ENCODE peak calls at places on chromosomes 3 and 15, in nine cellular contexts. M, A, F, L, B, Y, Z, O and Q are unnamed samples.

GRCh38 chr3:197750863-197751737 is 1.4 kb downstream of the FYTTD1 start:
- DNase-seq in M (peak; percentile 32), A (peak; percentile 57), F (peak; percentile 40), L (no peak), B (peak; percentile 50), Y (no peak), Z (peak; percentile 68), O (peak; percentile 31), Q (no peak)

GRCh38 chr15:72153269-72153668 is 35.1 kb downstream of the SENP8 start:
- DNase-seq in M (no peak), A (no peak), F (no peak), L (no peak), B (no peak), Y (peak; percentile 24), Z (no peak), O (no peak), Q (no peak)

GRCh38 chr3:165797551-165797950 is 39.7 kb downstream of the BCHE start:
- DNase-seq in M (no peak), A (no peak), F (no peak), L (no peak), B (no peak), Y (no peak), Z (no peak), O (no peak), Q (no peak)

GRCh38 chr15:101444015-101444414 is 45.5 kb downstream of the PCSK6 start:
- DNase-seq in M (no peak), A (no peak), F (peak; percentile 23), L (no peak), B (no peak), Y (no peak), Z (no peak), O (no peak), Q (no peak)

GRCh38 chr3:53269888-53270880 is 14.4 kb upstream of the TKT start:
- DNase-seq in M (peak; percentile 69), A (peak; percentile 82), F (peak; percentile 91), L (peak; percentile 97), B (peak; percentile 86), Y (peak; percentile 74), Z (peak; percentile 99), O (peak; percentile 100), Q (peak; percentile 96)

GRCh38 chr15:100105101-100105500 is 236.7 kb downstream of the ADAMTS17 start:
- DNase-seq in M (no peak), A (no peak), F (no peak), L (no peak), B (no peak), Y (no peak), Z (no peak), O (no peak), Q (no peak)

GRCh38 chr3:190533511-190534282 is 19.8 kb downstream of the IL1RAP start:
- DNase-seq in M (peak; percentile 33), A (peak; percentile 25), F (no peak), L (no peak), B (peak; percentile 45), Y (no peak), Z (no peak), O (peak; percentile 82), Q (peak; percentile 63)

GRCh38 chr3:135513106-135514063 is 452.1 kb upstream of the PPP2R3A start:
- DNase-seq in M (no peak), A (no peak), F (no peak), L (no peak), B (peak; percentile 73), Y (no peak), Z (peak; percentile 50), O (peak; percentile 67), Q (no peak)

GRCh38 chr3:191123231-191123630 is 75.8 kb upstream of the OSTN start:
- DNase-seq in M (no peak), A (no peak), F (no peak), L (no peak), B (no peak), Y (no peak), Z (no peak), O (no peak), Q (no peak)

GRCh38 chr3:52533623-52534280 is at the start of gene NT5DC2:
- DNase-seq in M (peak; percentile 48), A (peak; percentile 80), F (peak; percentile 80), L (peak; percentile 46), B (peak; percentile 73), Y (peak; percentile 85), Z (peak; percentile 87), O (peak; percentile 69), Q (peak; percentile 75)

GRCh38 chr3:100709840-100710235 is 544 bp downstream of the TFG start:
- DNase-seq in M (no peak), A (peak; percentile 39), F (no peak), L (no peak), B (peak; percentile 36), Y (peak; percentile 66), Z (peak; percentile 54), O (peak; percentile 21), Q (peak; percentile 10)

GRCh38 chr3:163056874-163057497 is 1560.4 kb downstream of the OTOL1 start:
- DNase-seq in M (peak; percentile 16), A (peak; percentile 14), F (peak; percentile 35), L (peak; percentile 41), B (peak; percentile 56), Y (peak; percentile 80), Z (peak; percentile 51), O (peak; percentile 56), Q (no peak)

GRCh38 chr15:32730677-32731654 is 13.2 kb downstream of the GREM1 start:
- DNase-seq in M (no peak), A (peak; percentile 89), F (peak; percentile 94), L (peak; percentile 47), B (peak; percentile 30), Y (peak; percentile 85), Z (no peak), O (no peak), Q (no peak)

GRCh38 chr3:146195030-146195429 is 34.0 kb upstream of the PLOD2 start:
- DNase-seq in M (no peak), A (no peak), F (no peak), L (no peak), B (no peak), Y (no peak), Z (no peak), O (no peak), Q (no peak)
- TF ChIP-seq POLR2A in M (no peak), A (no peak), F (no peak), L (no peak), B (no peak), Y (no peak), Z (no peak), O (no peak), Q (no peak)

GRCh38 chr15:34969340-34970097 is at the start of gene AQR:
- DNase-seq in M (peak; percentile 84), A (peak; percentile 96), F (peak; percentile 96), L (peak; percentile 96), B (peak; percentile 96), Y (peak; percentile 95), Z (peak; percentile 97), O (peak; percentile 99), Q (peak; percentile 91)
- TF ChIP-seq POLR2A in M (peak; percentile 50), A (peak; percentile 84), F (no peak), L (peak; percentile 93), B (peak; percentile 85), Y (peak; percentile 86), Z (peak; percentile 94), O (peak; percentile 87), Q (peak; percentile 76)

GRCh38 chr15:90934949-90935751 is at the start of gene UNC45A:
- DNase-seq in M (peak; percentile 85), A (peak; percentile 97), F (peak; percentile 97), L (peak; percentile 78), B (peak; percentile 93), Y (peak; percentile 98), Z (peak; percentile 90), O (peak; percentile 88), Q (peak; percentile 72)
- TF ChIP-seq POLR2A in M (peak; percentile 79), A (peak; percentile 94), F (no peak), L (peak; percentile 54), B (peak; percentile 29), Y (no peak), Z (peak; percentile 70), O (peak; percentile 66), Q (peak; percentile 68)

DNA sequence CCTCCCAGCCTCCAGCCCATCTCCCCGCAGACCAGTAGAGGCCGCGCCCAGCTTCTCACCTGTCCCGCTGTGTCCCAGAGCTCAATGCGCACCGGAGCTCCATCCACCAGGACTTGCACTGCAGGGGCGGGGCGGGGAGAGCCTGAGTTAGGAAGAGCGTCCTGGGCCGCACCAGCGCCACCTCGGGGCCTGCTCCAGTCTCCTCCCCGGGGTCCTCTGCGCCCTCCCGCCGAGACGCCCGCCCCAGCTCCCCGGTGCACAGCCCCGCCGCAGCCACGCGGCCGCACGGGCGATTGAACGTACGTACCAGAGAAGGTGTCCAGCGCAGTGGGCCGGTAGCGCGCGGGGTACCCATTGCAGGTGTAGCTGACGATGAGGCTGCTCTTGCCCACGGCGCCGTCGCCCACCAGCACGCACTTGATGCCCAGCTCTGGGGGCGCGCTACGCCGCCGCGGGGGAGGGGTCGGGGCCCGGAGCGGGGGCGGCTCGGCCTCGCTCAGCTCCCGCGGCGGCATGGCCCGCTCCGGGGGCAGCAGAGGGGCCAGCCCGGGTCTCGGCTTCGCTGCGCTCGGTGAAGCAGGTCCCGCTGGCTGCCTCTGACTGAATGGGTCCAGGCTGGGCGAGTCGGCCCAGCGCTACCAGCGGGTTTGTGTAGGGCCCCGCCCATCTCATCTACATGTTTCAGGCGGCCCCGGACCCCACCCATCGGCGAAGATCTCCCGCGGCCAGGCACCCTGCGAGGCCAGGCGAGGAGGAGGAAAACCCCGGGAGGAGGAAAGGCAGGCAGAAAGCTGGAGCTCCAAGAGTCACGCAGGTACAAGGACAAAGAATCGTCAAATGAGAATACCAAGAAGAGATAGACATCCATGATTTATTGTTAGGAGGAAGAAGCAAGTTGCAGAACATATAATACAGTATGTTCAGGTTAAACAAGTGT is at the start of gene RHOV:
- DNase-seq in M (no peak), A (peak; percentile 85), F (peak; percentile 82), L (peak; percentile 62), B (peak; percentile 45), Y (peak; percentile 87), Z (peak; percentile 79), O (peak; percentile 83), Q (peak; percentile 73)
- TF ChIP-seq POLR2A in M (no peak), A (peak; percentile 49), F (no peak), L (no peak), B (no peak), Y (no peak), Z (peak; percentile 45), O (peak; percentile 57), Q (peak; percentile 30)

DNA sequence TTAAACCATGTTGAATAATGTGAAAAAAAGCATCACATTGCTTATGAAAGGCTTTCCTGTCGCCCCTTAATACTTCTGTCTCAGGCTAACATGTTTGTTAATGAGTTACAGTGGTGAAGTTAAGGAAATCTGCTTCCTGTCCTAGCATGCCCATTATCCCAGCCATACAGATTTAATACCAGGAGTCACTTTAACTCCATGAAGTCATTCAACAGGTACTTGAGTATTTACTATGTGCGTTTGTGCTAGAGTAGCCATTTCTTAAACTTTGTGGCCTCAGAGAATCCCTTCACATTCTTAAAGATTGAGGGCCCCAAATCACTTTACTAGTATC is 10.1 kb upstream of the SETD5 start:
- DNase-seq in M (no peak), A (no peak), F (no peak), L (no peak), B (no peak), Y (no peak), Z (no peak), O (no peak), Q (no peak)
- TF ChIP-seq POLR2A in M (no peak), A (no peak), F (no peak), L (no peak), B (no peak), Y (no peak), Z (no peak), O (no peak), Q (no peak)

GRCh38 chr3:108728934-108729333 is 28.3 kb downstream of the RETNLB start:
- DNase-seq in M (no peak), A (no peak), F (no peak), L (no peak), B (no peak), Y (no peak), Z (no peak), O (no peak), Q (no peak)
- TF ChIP-seq POLR2A in M (no peak), A (no peak), F (no peak), L (no peak), B (no peak), Y (no peak), Z (no peak), O (no peak), Q (no peak)

GRCh38 chr3:49166752-49167556 is 823 bp upstream of the CCDC71 start:
- DNase-seq in M (no peak), A (no peak), F (no peak), L (peak; percentile 65), B (no peak), Y (no peak), Z (no peak), O (no peak), Q (no peak)
- TF ChIP-seq POLR2A in M (no peak), A (no peak), F (no peak), L (peak; percentile 34), B (no peak), Y (no peak), Z (no peak), O (no peak), Q (no peak)